ENCODE peak calls at places on chromosomes 5 and 9, in five cellular contexts. N is HepG2, O is SK-N-SH, C is GM12878, A is K562. J is an unnamed sample.

GRCh38 chr9:137301086-137301947 is 754 bp downstream of the NRARP start:
- DNase-seq in A (peak; percentile 70), N (no peak), C (no peak), O (peak; percentile 86), J (peak; percentile 36)

GRCh38 chr9:123319541-123320339 is 36.3 kb upstream of the CRB2 start:
- DNase-seq in C (no peak), A (no peak), O (no peak), N (peak; percentile 34), J (no peak)

GRCh38 chr9:83061036-83061435 is 1.9 kb downstream of the RASEF start:
- DNase-seq in O (no peak), N (no peak), C (no peak), A (no peak), J (no peak)

GRCh38 chr9:79224672-79225433 is 346.9 kb upstream of the TLE4 start:
- DNase-seq in A (no peak), N (no peak), O (no peak), C (no peak), J (no peak)

GRCh38 chr5:172802585-172803176 is 31.4 kb upstream of the ERGIC1 start:
- DNase-seq in O (no peak), N (no peak), C (no peak), A (peak; percentile 63), J (no peak)

GRCh38 chr9:119963258-119963797 is 594.1 kb upstream of the BRINP1 start:
- DNase-seq in A (no peak), C (no peak), O (peak; percentile 69), N (no peak), J (no peak)

GRCh38 chr5:130912088-130912487 is 253.0 kb downstream of the HINT1 start:
- DNase-seq in A (no peak), O (no peak), N (no peak), C (no peak), J (no peak)

GRCh38 chr5:163106098-163106497 is 331.3 kb upstream of the CCNG1 start:
- DNase-seq in A (no peak), N (no peak), C (no peak), O (no peak), J (no peak)

GRCh38 chr9:128902351-128903078 is 18.3 kb upstream of the PHYHD1 start:
- DNase-seq in N (no peak), O (no peak), A (no peak), C (no peak), J (peak; percentile 84)

GRCh38 chr9:36486933-36487481 is 85.7 kb upstream of the MELK start:
- DNase-seq in A (peak; percentile 54), O (peak; percentile 77), N (peak; percentile 28), C (no peak), J (peak; percentile 52)

GRCh38 chr5:153565822-153566221 is 75.4 kb downstream of the GRIA1 start:
- DNase-seq in N (no peak), C (no peak), A (no peak), O (no peak), J (no peak)

GRCh38 chr5:32711693-32712462 is 757 bp downstream of the NPR3 start:
- DNase-seq in N (no peak), A (no peak), C (no peak), O (peak; percentile 27), J (no peak)

GRCh38 chr9:124769451-124770358 is 1.4 kb downstream of the NR6A1 start:
- DNase-seq in O (peak; percentile 63), A (peak; percentile 44), C (no peak), N (peak; percentile 51), J (no peak)

GRCh38 chr5:55593115-55593472 is 58.3 kb upstream of the PLPP1 start:
- DNase-seq in C (no peak), O (no peak), N (no peak), A (no peak), J (no peak)

GRCh38 chr9:95815153-95815552 is 60.3 kb upstream of the ERCC6L2 start:
- DNase-seq in A (peak; percentile 29), O (no peak), N (no peak), C (no peak), J (no peak)

GRCh38 chr9:113593682-113594281 is 130.3 kb downstream of the RGS3 start:
- DNase-seq in O (peak; percentile 94), C (no peak), A (peak; percentile 77), N (peak; percentile 85), J (no peak)

GRCh38 chr5:124605516-124605915 is 140.9 kb downstream of the ZNF608 start:
- DNase-seq in C (no peak), N (peak; percentile 90), O (no peak), A (no peak), J (no peak)

GRCh38 chr9:26310294-26310693 is 582.3 kb downstream of the CAAP1 start:
- DNase-seq in C (no peak), O (no peak), N (no peak), A (no peak), J (no peak)

GRCh38 chr9:93200989-93201339 is 17.0 kb downstream of the WNK2 start:
- DNase-seq in A (no peak), O (no peak), N (peak; percentile 55), C (no peak), J (no peak)

GRCh38 chr5:176528301-176528700 is 8.9 kb downstream of the RNF44 start:
- DNase-seq in N (no peak), A (no peak), O (no peak), C (no peak), J (no peak)

GRCh38 chr9:15295761-15296405 is 11.1 kb downstream of the TTC39B start:
- DNase-seq in C (peak; percentile 26), A (no peak), N (peak; percentile 42), O (no peak), J (no peak)

GRCh38 chr9:69176446-69177135 is 2.5 kb downstream of the TJP2 start:
- DNase-seq in C (no peak), O (no peak), A (no peak), N (no peak), J (no peak)

GRCh38 chr9:75358837-75359236 is 270.5 kb downstream of the OSTF1 start:
- DNase-seq in A (no peak), N (no peak), O (no peak), C (no peak), J (no peak)

GRCh38 chr5:77744116-77744515 is 32.0 kb downstream of the TBCA start:
- DNase-seq in O (no peak), N (no peak), C (no peak), A (no peak), J (no peak)

GRCh38 chr9:97766092-97766491 is 69.0 kb upstream of the XPA start:
- DNase-seq in N (no peak), O (no peak), A (no peak), C (no peak), J (no peak)

GRCh38 chr5:135985946-135986345 is 31.2 kb upstream of the LECT2 start:
- DNase-seq in C (no peak), A (peak; percentile 28), O (no peak), N (no peak), J (no peak)

GRCh38 chr9:84151236-84151635 is 170.6 kb downstream of the RMI1 start:
- DNase-seq in O (no peak), A (no peak), N (no peak), C (no peak), J (no peak)

GRCh38 chr9:84152204-84152603 is 171.6 kb downstream of the RMI1 start:
- DNase-seq in A (no peak), N (no peak), O (no peak), C (no peak), J (no peak)

GRCh38 chr9:84153885-84154284 is 173.3 kb downstream of the RMI1 start:
- DNase-seq in N (no peak), C (no peak), A (no peak), O (no peak), J (no peak)

DNA sequence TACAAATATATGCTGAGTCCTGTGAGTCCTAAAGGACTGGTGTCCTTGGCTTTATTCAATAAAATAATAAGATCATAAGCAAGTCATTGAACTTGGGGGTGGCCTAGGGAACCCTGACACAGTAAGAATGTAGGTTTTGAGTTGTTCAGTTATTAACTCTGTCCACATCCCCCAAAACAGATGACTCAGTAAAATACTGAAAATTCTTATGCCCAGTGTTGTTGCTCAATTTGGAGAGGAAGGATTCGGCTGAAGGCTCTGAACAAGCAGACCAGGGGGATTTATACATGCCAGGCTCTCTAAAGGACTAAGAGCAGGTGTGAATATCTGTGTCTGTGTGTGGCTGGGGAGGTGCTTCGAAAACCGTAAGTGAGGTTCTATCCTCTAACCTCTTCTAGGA is 173.7 kb downstream of the RMI1 start:
- DNase-seq in O (no peak), C (no peak), A (no peak), N (no peak), J (no peak)
- TF ChIP-seq REST in O (no peak), C (no peak), A (no peak), N (no peak), J (no peak)

DNA sequence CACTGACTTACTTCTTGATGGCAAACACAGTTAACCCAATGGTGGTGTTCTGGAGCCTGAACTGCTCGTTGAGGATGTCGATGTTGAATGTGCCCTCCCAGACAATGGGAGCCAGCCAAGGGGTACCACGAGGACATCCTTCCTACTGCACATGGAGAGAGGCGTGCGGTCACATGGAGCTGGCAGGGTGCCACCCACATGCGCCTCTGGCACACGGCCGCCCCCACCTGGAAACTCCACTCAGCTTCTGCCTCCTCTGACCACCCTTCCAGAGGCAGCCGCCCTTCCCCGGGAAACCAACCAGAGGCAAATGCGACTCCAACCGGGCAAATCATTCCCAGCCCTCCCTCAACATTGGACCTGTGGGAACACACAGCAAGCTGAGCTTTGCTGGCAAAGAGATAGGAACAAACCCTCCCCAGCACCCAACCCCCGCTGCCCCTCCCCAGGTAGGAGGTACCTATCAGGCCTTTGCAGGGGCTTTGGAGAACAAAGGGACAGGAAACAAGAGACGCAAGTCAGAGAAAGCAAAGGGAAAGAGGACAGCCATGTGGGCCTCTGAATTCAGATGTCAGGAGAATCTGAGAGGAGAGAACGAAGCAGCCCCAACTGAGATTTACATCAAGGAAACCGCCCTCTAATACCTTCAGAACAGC is 17.5 kb downstream of the ABO start:
- DNase-seq in O (no peak), A (peak; percentile 53), C (no peak), N (no peak), J (no peak)
- TF ChIP-seq GABPA in O (no peak), A (no peak), C (no peak), N (no peak), J (no peak)

DNA sequence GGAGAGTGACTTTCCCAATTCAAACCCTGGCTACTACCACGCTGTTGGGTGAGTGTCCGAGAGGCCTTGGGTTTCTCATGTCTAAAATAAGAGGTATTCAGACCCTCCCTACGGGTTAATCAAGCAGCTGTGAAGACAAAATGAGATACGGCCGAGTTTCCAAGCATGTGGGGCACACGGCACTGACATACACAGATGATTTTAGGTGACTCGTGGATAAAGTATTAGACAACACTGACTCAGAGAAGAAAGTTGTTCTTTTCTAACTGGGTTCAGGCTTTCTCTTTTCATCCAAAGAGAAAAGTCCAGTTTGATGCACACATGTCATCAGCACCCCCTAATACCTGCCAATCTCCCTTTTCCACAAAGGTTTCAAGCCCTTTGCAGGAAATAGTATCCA is 15.6 kb downstream of the FOXI1 start:
- DNase-seq in A (no peak), C (no peak), O (no peak), N (no peak), J (no peak)
- H3K27ac ChIP-seq in A (no peak overlapping the region), C (no peak overlapping the region), O (peak overlapping the region; percentile 37), N (no peak overlapping the region), J (no peak overlapping the region)

GRCh38 chr5:108798866-108799265 is 51.2 kb downstream of the FER start:
- DNase-seq in A (no peak), N (no peak), C (no peak), O (no peak), J (no peak)

GRCh38 chr5:108797396-108797795 is 49.7 kb downstream of the FER start:
- DNase-seq in C (no peak), N (no peak), A (no peak), O (no peak), J (no peak)

GRCh38 chr5:108801301-108801700 is 53.6 kb downstream of the FER start:
- DNase-seq in A (no peak), O (no peak), C (no peak), N (no peak), J (no peak)

GRCh38 chr5:108797986-108798385 is 50.3 kb downstream of the FER start:
- DNase-seq in N (no peak), C (no peak), O (no peak), A (no peak), J (no peak)

GRCh38 chr5:108801776-108802175 is 54.1 kb downstream of the FER start:
- DNase-seq in N (peak; percentile 40), C (no peak), A (no peak), O (no peak), J (no peak)
- TF ChIP-seq REST in N (no peak), C (no peak), A (no peak), O (no peak), J (no peak)